ENCODE peak calls at places on chromosome 2, in nine cellular contexts. B is astrocyte of the hippocampus; N is fibroblast of the conjunctiva; E is GM06990; Y is right cardiac atrium; K is GM12891; R is astrocyte of the spinal cord; P is effector memory CD8-positive, alpha-beta T cell; V is activated T-cell treated with anti-CD3 and anti-CD28 coated beads for 48 hours. C is an unnamed sample.

GRCh38 chr2:152499921-152500320 is 164.9 kb downstream of the FMNL2 start:
- DNase-seq in B (peak; percentile 52), N (peak; percentile 70), E (no peak), Y (no peak), K (no peak), R (peak; percentile 79), P (no peak), V (no peak), C (peak; percentile 91)

GRCh38 chr2:72511906-72512305 is 313.9 kb downstream of the EXOC6B start:
- DNase-seq in B (no peak), N (no peak), E (no peak), Y (no peak), K (no peak), R (no peak), P (no peak), V (no peak), C (no peak)

GRCh38 chr2:217804786-217805678 is 197.8 kb downstream of the TNS1 start:
- DNase-seq in B (no peak), N (no peak), E (no peak), Y (no peak), K (no peak), R (no peak), P (no peak), V (no peak), C (no peak)

GRCh38 chr2:239013670-239013960 is 165.7 kb downstream of the TWIST2 start:
- DNase-seq in B (no peak), N (no peak), E (no peak), Y (no peak), K (no peak), R (no peak), P (no peak), V (no peak), C (peak; percentile 35)

GRCh38 chr2:208370881-208371633 is 35.5 kb upstream of the PTH2R start:
- DNase-seq in B (peak; percentile 12), N (no peak), E (no peak), Y (no peak), K (no peak), R (no peak), P (no peak), V (no peak), C (peak; percentile 13)

GRCh38 chr2:48900321-48901014 is 144.9 kb upstream of the LHCGR start:
- DNase-seq in B (no peak), N (no peak), E (no peak), Y (no peak), K (no peak), R (no peak), P (no peak), V (no peak), C (no peak)

GRCh38 chr2:182594286-182594685 is 121.8 kb upstream of the DNAJC10 start:
- DNase-seq in B (no peak), N (no peak), E (no peak), Y (no peak), K (no peak), R (peak; percentile 40), P (no peak), V (no peak), C (peak; percentile 20)

GRCh38 chr2:26432856-26433255 is 31.1 kb downstream of the DRC1 start:
- DNase-seq in B (no peak), N (no peak), E (no peak), Y (no peak), K (no peak), R (no peak), P (no peak), V (no peak), C (no peak)

GRCh38 chr2:46899053-46899452 is 16.6 kb downstream of the MCFD2 start:
- DNase-seq in B (no peak), N (no peak), E (no peak), Y (no peak), K (no peak), R (no peak), P (no peak), V (no peak), C (no peak)

GRCh38 chr2:202221873-202222272 is 16.5 kb downstream of the SUMO1 start:
- DNase-seq in B (peak; percentile 51), N (no peak), E (no peak), Y (no peak), K (no peak), R (peak; percentile 24), P (no peak), V (no peak), C (no peak)

GRCh38 chr2:8761529-8762164 is 75.8 kb downstream of the KIDINS220 start:
- DNase-seq in B (peak; percentile 66), N (peak; percentile 26), E (no peak), Y (no peak), K (no peak), R (peak; percentile 57), P (no peak), V (no peak), C (peak; percentile 47)

GRCh38 chr2:83971547-83971946 is 487.5 kb downstream of the SUCLG1 start:
- DNase-seq in B (peak; percentile 26), N (no peak), E (no peak), Y (no peak), K (no peak), R (no peak), P (no peak), V (no peak), C (no peak)

GRCh38 chr2:105376789-105377231 is 22.0 kb downstream of the FHL2 start:
- DNase-seq in B (peak; percentile 79), N (no peak), E (no peak), Y (no peak), K (no peak), R (peak; percentile 83), P (no peak), V (no peak), C (no peak)

GRCh38 chr2:182301093-182301492 is 125.7 kb downstream of the PDE1A start:
- DNase-seq in B (peak; percentile 22), N (peak; percentile 20), E (no peak), Y (no peak), K (no peak), R (peak; percentile 23), P (no peak), V (no peak), C (peak; percentile 71)

GRCh38 chr2:137964066-137964858 is at the start of gene HNMT:
- DNase-seq in B (peak; percentile 70), N (peak; percentile 51), E (no peak), Y (peak; percentile 53), K (no peak), R (peak; percentile 50), P (no peak), V (no peak), C (peak; percentile 98)

GRCh38 chr2:68766378-68766845 is 31.8 kb downstream of the ARHGAP25 start:
- DNase-seq in B (no peak), N (no peak), E (no peak), Y (peak; percentile 31), K (no peak), R (no peak), P (peak; percentile 67), V (no peak), C (peak; percentile 28)